ENCODE peak calls at places on chromosome 12, in four cellular contexts. R, G, O and J are unnamed samples.

GRCh38 chr12:54259194-54260011 is 20.5 kb downstream of the CBX5 start:
- DNase-seq in G (peak), R (peak), O (peak), J (peak)

GRCh38 chr12:121926874-121927706 is 8.7 kb downstream of the CFAP251 start:
- DNase-seq in O (no peak), G (peak), R (no peak), J (no peak)

GRCh38 chr12:6494351-6494743 is 445 bp downstream of the NCAPD2 start:
- DNase-seq in G (no peak), R (no peak), O (no peak), J (no peak)

GRCh38 chr12:66025477-66025876 is 105.1 kb downstream of the LLPH start:
- DNase-seq in G (no peak), O (no peak), R (no peak), J (no peak)

GRCh38 chr12:24754690-24755638 is 193.9 kb downstream of the BCAT1 start:
- DNase-seq in G (no peak), O (no peak), R (peak), J (peak)

GRCh38 chr12:117188121-117188665 is 2.1 kb downstream of the FBXO21 start:
- DNase-seq in R (no peak), O (no peak), G (no peak), J (no peak)

GRCh38 chr12:51598156-51598555 is 7.1 kb downstream of the SCN8A start:
- DNase-seq in G (no peak), R (no peak), O (no peak), J (no peak)

GRCh38 chr12:96094201-96094600 is 58.8 kb upstream of the LTA4H start:
- DNase-seq in R (no peak), O (no peak), G (no peak), J (peak)

GRCh38 chr12:40474630-40475029 is 217.6 kb upstream of the CNTN1 start:
- DNase-seq in O (no peak), R (no peak), G (no peak), J (no peak)

GRCh38 chr12:110203546-110203945 is 77.5 kb upstream of the ATP2A2 start:
- DNase-seq in R (no peak), O (no peak), G (no peak), J (no peak)

GRCh38 chr12:68446896-68447806 is 115.0 kb upstream of the MDM1 start:
- DNase-seq in R (peak), O (no peak), G (no peak), J (no peak)

GRCh38 chr12:57604454-57605307 is at the start of gene DTX3:
- DNase-seq in O (no peak), R (peak), G (no peak), J (no peak)

GRCh38 chr12:42744539-42745156 is 155.1 kb upstream of the PRICKLE1 start:
- DNase-seq in G (no peak), R (peak), O (no peak), J (no peak)

GRCh38 chr12:1318327-1319031 is 275.9 kb downstream of the FBXL14 start:
- DNase-seq in G (peak), R (peak), O (no peak), J (no peak)

GRCh38 chr12:21607701-21608100 is 3.1 kb upstream of the GYS2 start:
- DNase-seq in O (no peak), R (peak), G (peak), J (no peak)

GRCh38 chr12:22282283-22282682 is 52.2 kb downstream of the ST8SIA1 start:
- DNase-seq in G (no peak), O (no peak), R (peak), J (no peak)

GRCh38 chr12:56236091-56236490 is 6.2 kb downstream of the SLC39A5 start:
- DNase-seq in O (no peak), R (no peak), G (no peak), J (no peak)

GRCh38 chr12:19055589-19055988 is 73.9 kb upstream of the PLEKHA5 start:
- DNase-seq in G (no peak), O (no peak), R (no peak), J (no peak)

GRCh38 chr12:1760566-1761382 is 59.6 kb upstream of the LRTM2 start:
- DNase-seq in R (peak), O (no peak), G (no peak), J (no peak)

GRCh38 chr12:4268549-4269181 is 4.9 kb upstream of the CCND2 start:
- DNase-seq in R (no peak), G (no peak), O (no peak), J (no peak)
- H3K4me3 ChIP-seq in R (peak), G (peak), O (peak), J (peak)

GRCh38 chr12:124386059-124386458 is 91.2 kb downstream of the RFLNA start:
- DNase-seq in O (no peak), R (peak), G (no peak), J (no peak)
- H3K4me3 ChIP-seq in O (peak), R (peak), G (no peak), J (no peak)

GRCh38 chr12:3173008-3173553 is 95.9 kb downstream of the TSPAN9 start:
- DNase-seq in R (no peak), G (no peak), O (no peak), J (no peak)

GRCh38 chr12:3173912-3174311 is 96.7 kb downstream of the TSPAN9 start:
- DNase-seq in O (no peak), G (no peak), R (no peak), J (no peak)

GRCh38 chr12:3170423-3171194 is 93.4 kb downstream of the TSPAN9 start:
- DNase-seq in G (no peak), O (no peak), R (peak), J (no peak)

GRCh38 chr12:3171195-3171591 is 94.0 kb downstream of the TSPAN9 start:
- DNase-seq in R (peak), G (no peak), O (no peak), J (no peak)

GRCh38 chr12:3172124-3173007 is 95.2 kb downstream of the TSPAN9 start:
- DNase-seq in G (no peak), R (no peak), O (no peak), J (no peak)
- H3K4me3 ChIP-seq in G (no peak), R (no peak), O (no peak), J (no peak)

DNA sequence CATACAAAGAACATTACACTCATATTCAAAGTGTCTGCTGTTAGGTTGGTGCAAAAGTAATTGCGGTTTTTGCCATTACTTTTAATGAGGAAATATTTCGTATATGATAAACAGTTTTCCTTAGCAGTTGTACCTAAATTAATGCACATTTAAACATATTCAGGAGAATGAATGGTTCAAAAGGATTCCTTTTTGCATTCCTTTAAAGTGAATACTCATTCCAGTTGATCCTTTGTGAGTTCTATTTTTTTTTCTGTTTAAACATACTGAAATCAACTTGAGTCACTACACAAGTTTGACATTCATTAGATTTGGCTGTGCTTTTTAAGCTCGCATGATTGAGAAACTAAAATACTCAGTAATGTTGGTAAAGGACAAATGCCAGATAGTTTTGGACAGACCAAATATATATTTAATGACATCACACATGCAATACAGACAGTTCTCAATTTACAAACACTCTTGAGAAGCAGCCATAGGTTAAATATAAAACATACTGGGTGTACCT is 13.8 kb upstream of the SLC38A2 start:
- DNase-seq in G (no peak), R (peak), O (no peak), J (no peak)
- H3K4me3 ChIP-seq in G (peak), R (no peak), O (peak), J (no peak)